ENCODE peak calls at places on chromosomes 7 and 10, in eight cellular contexts. Z is CD4-positive, alpha-beta T cell; T is GM13977; I is GOT3; E is activated effector memory CD4-positive, alpha-beta T cell treated with Interleukin-2 at 50 U/mL for 16 hours; F is activated CD4-positive, alpha-beta T cell treated with anti-CD3 and anti-CD28 coated beads, Interleukin-2, amount 50 U/mL, for 1 hour; S is fibroblast of the aortic adventitia; V is AG04450. Q is an unnamed sample.

GRCh38 chr7:3294432-3295100 is 6.5 kb upstream of the SDK1 start:
- DNase-seq in V (no peak), E (no peak), Z (no peak), I (no peak), T (no peak), S (no peak), F (no peak), Q (no peak)

GRCh38 chr7:10473569-10473968 is 500.1 kb upstream of the PHF14 start:
- DNase-seq in V (no peak), Z (no peak), S (no peak), F (no peak), I (no peak), E (no peak), T (no peak), Q (no peak)

GRCh38 chr10:53619678-53620077 is 847.1 kb upstream of the MBL2 start:
- DNase-seq in I (no peak), T (no peak), V (no peak), S (peak), F (no peak), Z (no peak), E (no peak), Q (no peak)

GRCh38 chr7:44980393-44981034 is 1.7 kb upstream of the MYO1G start:
- DNase-seq in E (peak), S (peak), Z (no peak), F (peak), I (no peak), T (peak), V (no peak), Q (peak)

GRCh38 chr10:129809431-129809830 is 154.6 kb downstream of the EBF3 start:
- DNase-seq in F (no peak), V (no peak), I (no peak), E (no peak), T (no peak), Z (no peak), S (no peak), Q (no peak)

GRCh38 chr7:74292757-74293576 is 3.8 kb downstream of the CLIP2 start:
- DNase-seq in Z (no peak), F (no peak), V (no peak), S (no peak), E (no peak), I (no peak), T (no peak), Q (no peak)

GRCh38 chr7:18408461-18408860 is 87.1 kb upstream of the HDAC9 start:
- DNase-seq in T (no peak), F (no peak), E (no peak), V (no peak), S (peak), Z (no peak), I (no peak), Q (no peak)

GRCh38 chr10:109037978-109038377 is 885.3 kb downstream of the XPNPEP1 start:
- DNase-seq in Z (no peak), I (no peak), E (no peak), S (no peak), F (no peak), T (no peak), V (no peak), Q (no peak)

GRCh38 chr10:112421731-112422130 is 25.0 kb downstream of the ZDHHC6 start:
- DNase-seq in Z (no peak), E (no peak), T (no peak), F (no peak), V (no peak), I (no peak), S (no peak), Q (no peak)

GRCh38 chr7:84149573-84149972 is 45.0 kb downstream of the SEMA3A start:
- DNase-seq in S (no peak), Z (no peak), I (no peak), V (no peak), T (no peak), E (no peak), F (no peak), Q (no peak)

GRCh38 chr7:69780377-69780776 is 182.1 kb downstream of the AUTS2 start:
- DNase-seq in V (no peak), E (no peak), F (no peak), T (no peak), I (no peak), S (peak), Z (no peak), Q (no peak)

GRCh38 chr7:42053834-42054233 is 183.2 kb downstream of the GLI3 start:
- DNase-seq in T (no peak), F (no peak), V (no peak), I (no peak), Z (no peak), S (no peak), E (no peak), Q (no peak)

GRCh38 chr7:56046728-56047445 is 4.4 kb downstream of the PSPH start:
- DNase-seq in E (no peak), S (peak), T (no peak), V (peak), F (no peak), I (no peak), Z (no peak), Q (no peak)

GRCh38 chr10:70858759-70859158 is 29.6 kb downstream of the PCBD1 start:
- DNase-seq in T (no peak), S (no peak), F (no peak), Z (no peak), E (no peak), V (no peak), I (no peak), Q (no peak)

GRCh38 chr7:50667338-50667737 is 102.1 kb upstream of the DDC start:
- DNase-seq in Z (no peak), E (no peak), T (no peak), F (no peak), I (no peak), S (peak), V (no peak), Q (no peak)

GRCh38 chr7:22200777-22201176 is 156.2 kb downstream of the RAPGEF5 start:
- DNase-seq in T (no peak), F (no peak), E (no peak), I (no peak), Z (no peak), V (no peak), S (no peak), Q (no peak)

GRCh38 chr7:119720541-119720940 is 552.4 kb upstream of the KCND2 start:
- DNase-seq in F (no peak), I (no peak), Z (no peak), E (no peak), S (peak), T (no peak), V (peak), Q (no peak)

GRCh38 chr7:75596727-75597614 is 104.9 kb downstream of the SPDYE5 start:
- DNase-seq in T (peak), V (no peak), S (no peak), I (no peak), E (no peak), Z (no peak), F (no peak), Q (no peak)

GRCh38 chr7:129471402-129471827 is 30.9 kb upstream of the SMKR1 start:
- DNase-seq in F (no peak), T (no peak), S (no peak), E (no peak), Z (no peak), I (no peak), V (no peak), Q (no peak)

GRCh38 chr7:6306471-6306870 is 34.0 kb upstream of the CYTH3 start:
- DNase-seq in S (peak), Z (no peak), T (no peak), I (no peak), V (no peak), F (no peak), E (no peak), Q (no peak)

GRCh38 chr7:69399038-69399800 is 199.1 kb upstream of the AUTS2 start:
- DNase-seq in T (no peak), Z (no peak), S (no peak), V (no peak), I (no peak), E (no peak), F (no peak), Q (no peak)

GRCh38 chr7:22452142-22452763 is 47.7 kb downstream of the STEAP1B start:
- DNase-seq in I (no peak), S (peak), E (no peak), T (peak), F (no peak), Z (no peak), V (no peak), Q (peak)

GRCh38 chr10:71801357-71801756 is 28.0 kb upstream of the VSIR start:
- DNase-seq in Z (no peak), E (no peak), I (no peak), T (peak), F (no peak), V (no peak), S (no peak), Q (no peak)

GRCh38 chr10:48609899-48610584 is 5.2 kb upstream of the ARHGAP22 start:
- DNase-seq in Z (no peak), S (no peak), E (no peak), F (no peak), V (no peak), I (no peak), T (no peak), Q (peak)

GRCh38 chr10:86410542-86411124 is 44.0 kb upstream of the GRID1 start:
- DNase-seq in I (no peak), E (no peak), V (peak), F (no peak), T (no peak), S (peak), Z (no peak), Q (no peak)

GRCh38 chr10:96470108-96470743 is 43.5 kb downstream of the TLL2 start:
- DNase-seq in Z (no peak), V (no peak), F (peak), T (peak), I (no peak), S (peak), E (no peak), Q (peak)

GRCh38 chr10:29642996-29643395 is 8.2 kb upstream of the SVIL start:
- DNase-seq in V (no peak), S (peak), T (no peak), E (no peak), F (no peak), Z (no peak), I (no peak), Q (no peak)

GRCh38 chr7:19215421-19215820 is 70.2 kb upstream of the FERD3L start:
- DNase-seq in T (no peak), I (no peak), S (peak), V (peak), E (no peak), Z (no peak), F (no peak), Q (no peak)

GRCh38 chr10:63286340-63286739 is 153.2 kb downstream of the NRBF2 start:
- DNase-seq in I (no peak), Z (no peak), V (no peak), F (no peak), S (no peak), T (no peak), E (no peak), Q (no peak)

GRCh38 chr10:123945506-123945905 is 53.9 kb upstream of the CPXM2 start:
- DNase-seq in F (no peak), I (no peak), T (no peak), Z (no peak), V (no peak), E (no peak), S (peak), Q (no peak)

GRCh38 chr7:78585958-78586357 is 787.4 kb downstream of the PHTF2 start:
- DNase-seq in Z (no peak), S (no peak), F (no peak), E (no peak), V (no peak), I (no peak), T (no peak), Q (no peak)

GRCh38 chr7:29839302-29839701 is 33.0 kb downstream of the WIPF3 start:
- DNase-seq in Z (no peak), V (peak), F (no peak), T (no peak), S (peak), E (no peak), I (no peak), Q (no peak)

GRCh38 chr10:86064219-86064618 is 302.4 kb downstream of the GRID1 start:
- DNase-seq in F (no peak), E (no peak), S (no peak), I (no peak), Z (no peak), T (no peak), V (no peak), Q (no peak)